ENCODE peak calls at places on chromosomes 3 and 15, in eight cellular contexts. Z is endothelial cell of umbilical vein; I is activated CD4-positive, alpha-beta T cell treated with anti-CD3 and anti-CD28 coated beads, Interleukin-2, amount 50 U/mL, for 48 hours; J is upper lobe of right lung; Y is Daoy; N is lower lobe of right lung; H is CD8-positive, alpha-beta memory T cell; F is AG10803. S is an unnamed sample.

GRCh38 chr3:53570709-53571108 is 76.3 kb downstream of the CACNA1D start:
- DNase-seq in Z (no peak), I (no peak), J (peak; percentile 83), Y (no peak), N (peak; percentile 76), H (no peak), F (no peak), S (peak; percentile 28)

GRCh38 chr3:27454914-27455313 is 29.3 kb downstream of the SLC4A7 start:
- DNase-seq in Z (peak; percentile 53), I (no peak), J (no peak), Y (no peak), N (no peak), H (no peak), F (peak; percentile 28), S (no peak)

GRCh38 chr3:153138267-153139210 is 23.5 kb upstream of the RAP2B start:
- DNase-seq in Z (peak; percentile 97), I (peak; percentile 79), J (peak; percentile 84), Y (peak; percentile 97), N (peak; percentile 73), H (no peak), F (peak; percentile 90), S (peak; percentile 99)

GRCh38 chr3:171163724-171164465 is 137.4 kb upstream of the SLC2A2 start:
- DNase-seq in Z (no peak), I (no peak), J (no peak), Y (no peak), N (no peak), H (no peak), F (peak; percentile 25), S (no peak)

GRCh38 chr3:170869240-170869592 is 779 bp downstream of the RPL22L1 start:
- DNase-seq in Z (peak; percentile 22), I (no peak), J (no peak), Y (no peak), N (no peak), H (no peak), F (no peak), S (no peak)

GRCh38 chr3:172213168-172213567 is 173.8 kb downstream of the FNDC3B start:
- DNase-seq in Z (no peak), I (peak; percentile 14), J (no peak), Y (peak; percentile 84), N (no peak), H (no peak), F (no peak), S (no peak)

GRCh38 chr3:189712906-189713483 is 81.8 kb downstream of the TP63 start:
- DNase-seq in Z (no peak), I (no peak), J (no peak), Y (no peak), N (no peak), H (no peak), F (peak; percentile 47), S (no peak)

GRCh38 chr3:71069797-71070196 is 513.7 kb downstream of the FOXP1 start:
- DNase-seq in Z (peak; percentile 74), I (peak; percentile 75), J (no peak), Y (peak; percentile 57), N (peak; percentile 63), H (peak; percentile 73), F (peak; percentile 45), S (peak; percentile 49)

GRCh38 chr3:53677406-53677805 is 168.8 kb downstream of the CHDH start:
- DNase-seq in Z (no peak), I (no peak), J (no peak), Y (no peak), N (no peak), H (no peak), F (no peak), S (no peak)

GRCh38 chr3:122100591-122101491 is 45.7 kb downstream of the CD86 start:
- DNase-seq in Z (no peak), I (peak; percentile 49), J (no peak), Y (peak; percentile 28), N (no peak), H (no peak), F (no peak), S (peak; percentile 46)

GRCh38 chr15:68531794-68532193 is 47.0 kb upstream of the CORO2B start:
- DNase-seq in Z (no peak), I (no peak), J (no peak), Y (no peak), N (no peak), H (no peak), F (no peak), S (no peak)

GRCh38 chr3:190132376-190132775 is 11.7 kb upstream of the P3H2 start:
- DNase-seq in Z (no peak), I (no peak), J (no peak), Y (no peak), N (no peak), H (no peak), F (peak; percentile 57), S (no peak)

GRCh38 chr3:28138047-28138446 is 103.4 kb upstream of the CMC1 start:
- DNase-seq in Z (no peak), I (no peak), J (no peak), Y (no peak), N (no peak), H (no peak), F (no peak), S (no peak)

GRCh38 chr3:194989251-194989650 is 281.7 kb downstream of the XXYLT1 start:
- DNase-seq in Z (no peak), I (no peak), J (no peak), Y (no peak), N (no peak), H (no peak), F (peak; percentile 5), S (peak; percentile 28)

GRCh38 chr15:28080386-28080785 is 18.7 kb downstream of the OCA2 start:
- DNase-seq in Z (no peak), I (no peak), J (no peak), Y (no peak), N (no peak), H (no peak), F (no peak), S (no peak)

GRCh38 chr3:151923901-151924300 is 50.5 kb downstream of the SUCNR1 start:
- DNase-seq in Z (peak; percentile 65), I (no peak), J (no peak), Y (no peak), N (no peak), H (no peak), F (peak; percentile 59), S (peak; percentile 63)

GRCh38 chr15:29207027-29207757 is 62.4 kb downstream of the NSMCE3 start:
- DNase-seq in Z (no peak), I (no peak), J (no peak), Y (no peak), N (no peak), H (no peak), F (no peak), S (no peak)

GRCh38 chr15:99986297-99987118 is 253.3 kb upstream of the LYSMD4 start:
- DNase-seq in Z (no peak), I (no peak), J (no peak), Y (no peak), N (peak; percentile 12), H (peak; percentile 10), F (no peak), S (no peak)

GRCh38 chr3:52493232-52494017 is 1.7 kb upstream of the STAB1 start:
- DNase-seq in Z (no peak), I (no peak), J (no peak), Y (no peak), N (no peak), H (no peak), F (no peak), S (no peak)

GRCh38 chr3:48727511-48727910 is 10.5 kb upstream of the IP6K2 start:
- DNase-seq in Z (no peak), I (no peak), J (peak; percentile 39), Y (no peak), N (no peak), H (no peak), F (no peak), S (no peak)

GRCh38 chr15:81223346-81223971 is 26.8 kb downstream of the IL16 start:
- DNase-seq in Z (no peak), I (no peak), J (no peak), Y (no peak), N (no peak), H (no peak), F (no peak), S (no peak)

GRCh38 chr3:12288466-12289129 is at the start of gene PPARG:
- DNase-seq in Z (no peak), I (no peak), J (peak; percentile 73), Y (peak; percentile 74), N (peak; percentile 62), H (no peak), F (no peak), S (no peak)

GRCh38 chr3:196499807-196500524 is 3.6 kb downstream of the RNF168 start:
- DNase-seq in Z (no peak), I (peak; percentile 67), J (no peak), Y (peak; percentile 15), N (no peak), H (no peak), F (no peak), S (no peak)

GRCh38 chr3:124281453-124282316 is 289.8 kb upstream of the ROPN1 start:
- DNase-seq in Z (peak; percentile 54), I (no peak), J (no peak), Y (peak; percentile 60), N (no peak), H (no peak), F (peak; percentile 55), S (peak; percentile 68)

GRCh38 chr3:52773361-52774065 is 2.8 kb upstream of the NEK4 start:
- DNase-seq in Z (no peak), I (no peak), J (peak; percentile 37), Y (no peak), N (peak; percentile 15), H (peak; percentile 27), F (no peak), S (no peak)

GRCh38 chr3:9280477-9281219 is 31.2 kb upstream of the SRGAP3 start:
- DNase-seq in Z (no peak), I (no peak), J (no peak), Y (peak; percentile 59), N (no peak), H (no peak), F (peak; percentile 48), S (peak; percentile 32)

GRCh38 chr15:59367022-59367451 is 5.6 kb downstream of the MYO1E start:
- DNase-seq in Z (no peak), I (no peak), J (no peak), Y (no peak), N (no peak), H (no peak), F (no peak), S (peak; percentile 15)

GRCh38 chr3:9395570-9396300 is 1.7 kb upstream of the SETD5 start:
- DNase-seq in Z (no peak), I (no peak), J (no peak), Y (no peak), N (no peak), H (no peak), F (no peak), S (no peak)

GRCh38 chr3:155744626-155745324 is at the start of gene PLCH1:
- DNase-seq in Z (peak; percentile 52), I (peak; percentile 51), J (peak; percentile 88), Y (peak; percentile 83), N (peak; percentile 83), H (peak; percentile 58), F (peak; percentile 38), S (peak; percentile 60)

S was measured in HT1080.